ENCODE peak calls at places on chromosomes 6 and 20, in nine cellular contexts. One of them, this sample, is unnamed.

GRCh38 chr6:84752118-84752850 is 12.1 kb downstream of the TBX18 start:
- DNase-seq in hepatocyte: no peak
- DNase-seq in upper lobe of right lung: no peak
- DNase-seq in GM23338: peak; percentile 35
- DNase-seq in adrenal gland: no peak
- DNase-seq in kidney: no peak
- DNase-seq in Panc1: no peak
- DNase-seq in K562: no peak
- DNase-seq in left lung: no peak
- DNase-seq in this sample: no peak

GRCh38 chr20:51249215-51249614 is 226.3 kb upstream of the KCNG1 start:
- DNase-seq in K562: no peak
- DNase-seq in adrenal gland: no peak
- DNase-seq in left lung: no peak
- DNase-seq in kidney: no peak
- DNase-seq in GM23338: no peak
- DNase-seq in Panc1: no peak
- DNase-seq in upper lobe of right lung: no peak
- DNase-seq in hepatocyte: no peak
- DNase-seq in this sample: no peak

GRCh38 chr6:154343473-154344308 is 12.9 kb downstream of the IPCEF1 start:
- DNase-seq in hepatocyte: peak; percentile 46
- DNase-seq in left lung: peak; percentile 72
- DNase-seq in Panc1: no peak
- DNase-seq in adrenal gland: peak; percentile 59
- DNase-seq in GM23338: peak; percentile 85
- DNase-seq in upper lobe of right lung: peak; percentile 81
- DNase-seq in kidney: peak; percentile 91
- DNase-seq in K562: peak; percentile 72
- DNase-seq in this sample: peak; percentile 69

GRCh38 chr6:167099707-167100106 is 23.2 kb upstream of the CCR6 start:
- DNase-seq in K562: no peak
- DNase-seq in GM23338: no peak
- DNase-seq in upper lobe of right lung: no peak
- DNase-seq in hepatocyte: no peak
- DNase-seq in Panc1: no peak
- DNase-seq in left lung: no peak
- DNase-seq in adrenal gland: no peak
- DNase-seq in kidney: no peak
- DNase-seq in this sample: no peak

GRCh38 chr6:117440558-117441525 is 15.1 kb upstream of the ROS1 start:
- DNase-seq in adrenal gland: no peak
- DNase-seq in K562: no peak
- DNase-seq in Panc1: peak; percentile 64
- DNase-seq in GM23338: no peak
- DNase-seq in left lung: no peak
- DNase-seq in upper lobe of right lung: no peak
- DNase-seq in kidney: no peak
- DNase-seq in hepatocyte: no peak
- DNase-seq in this sample: no peak

GRCh38 chr6:147268254-147268653 is 64.0 kb downstream of the STXBP5 start:
- DNase-seq in kidney: no peak
- DNase-seq in left lung: no peak
- DNase-seq in GM23338: no peak
- DNase-seq in upper lobe of right lung: no peak
- DNase-seq in adrenal gland: no peak
- DNase-seq in hepatocyte: no peak
- DNase-seq in Panc1: no peak
- DNase-seq in K562: no peak
- DNase-seq in this sample: no peak

GRCh38 chr6:156250593-156250992 is 526.6 kb upstream of the ARID1B start:
- DNase-seq in upper lobe of right lung: no peak
- DNase-seq in kidney: no peak
- DNase-seq in Panc1: no peak
- DNase-seq in adrenal gland: no peak
- DNase-seq in GM23338: no peak
- DNase-seq in K562: no peak
- DNase-seq in left lung: no peak
- DNase-seq in hepatocyte: no peak
- DNase-seq in this sample: no peak

GRCh38 chr6:106547961-106548453 is 81.3 kb downstream of the RTN4IP1 start:
- DNase-seq in K562: peak; percentile 27
- DNase-seq in Panc1: no peak
- DNase-seq in kidney: no peak
- DNase-seq in adrenal gland: no peak
- DNase-seq in upper lobe of right lung: no peak
- DNase-seq in GM23338: peak; percentile 40
- DNase-seq in hepatocyte: peak; percentile 61
- DNase-seq in left lung: no peak
- DNase-seq in this sample: peak; percentile 69

GRCh38 chr6:13012271-13012670 is 295.7 kb downstream of the PHACTR1 start:
- DNase-seq in Panc1: no peak
- DNase-seq in left lung: no peak
- DNase-seq in upper lobe of right lung: no peak
- DNase-seq in adrenal gland: no peak
- DNase-seq in GM23338: no peak
- DNase-seq in kidney: no peak
- DNase-seq in hepatocyte: no peak
- DNase-seq in K562: no peak
- DNase-seq in this sample: no peak

GRCh38 chr20:63186528-63187316 is 29.2 kb downstream of the YTHDF1 start:
- DNase-seq in left lung: no peak
- DNase-seq in Panc1: no peak
- DNase-seq in kidney: peak; percentile 60
- DNase-seq in hepatocyte: no peak
- DNase-seq in upper lobe of right lung: no peak
- DNase-seq in adrenal gland: no peak
- DNase-seq in GM23338: no peak
- DNase-seq in K562: no peak
- DNase-seq in this sample: no peak

GRCh38 chr20:4225778-4226177 is 210.4 kb upstream of the RNF24 start:
- DNase-seq in Panc1: no peak
- DNase-seq in left lung: no peak
- DNase-seq in GM23338: no peak
- DNase-seq in hepatocyte: peak; percentile 41
- DNase-seq in K562: no peak
- DNase-seq in kidney: no peak
- DNase-seq in upper lobe of right lung: no peak
- DNase-seq in adrenal gland: peak; percentile 27
- DNase-seq in this sample: no peak

GRCh38 chr20:37316116-37316774 is 26.8 kb downstream of the MANBAL start:
- DNase-seq in GM23338: no peak
- DNase-seq in K562: peak; percentile 51
- DNase-seq in adrenal gland: no peak
- DNase-seq in kidney: no peak
- DNase-seq in hepatocyte: no peak
- DNase-seq in upper lobe of right lung: no peak
- DNase-seq in Panc1: no peak
- DNase-seq in left lung: peak; percentile 45
- DNase-seq in this sample: peak; percentile 34

GRCh38 chr20:23435675-23436539 is 3.6 kb upstream of the CSTL1 start:
- DNase-seq in K562: no peak
- DNase-seq in upper lobe of right lung: no peak
- DNase-seq in hepatocyte: peak; percentile 42
- DNase-seq in left lung: no peak
- DNase-seq in adrenal gland: peak; percentile 42
- DNase-seq in Panc1: no peak
- DNase-seq in GM23338: no peak
- DNase-seq in kidney: no peak
- DNase-seq in this sample: no peak

GRCh38 chr20:25421107-25421506 is 13.6 kb downstream of the GINS1 start:
- DNase-seq in upper lobe of right lung: no peak
- DNase-seq in adrenal gland: no peak
- DNase-seq in left lung: no peak
- DNase-seq in hepatocyte: no peak
- DNase-seq in K562: no peak
- DNase-seq in kidney: no peak
- DNase-seq in Panc1: no peak
- DNase-seq in GM23338: no peak
- DNase-seq in this sample: no peak

GRCh38 chr6:37137201-37137880 is 32.6 kb upstream of the PIM1 start:
- DNase-seq in hepatocyte: peak; percentile 87
- DNase-seq in GM23338: peak; percentile 98
- DNase-seq in left lung: no peak
- DNase-seq in K562: no peak
- DNase-seq in kidney: no peak
- DNase-seq in adrenal gland: no peak
- DNase-seq in Panc1: no peak
- DNase-seq in upper lobe of right lung: no peak
- DNase-seq in this sample: peak; percentile 88

GRCh38 chr20:24328901-24329300 is 140.5 kb upstream of the SYNDIG1 start:
- DNase-seq in adrenal gland: no peak
- DNase-seq in GM23338: no peak
- DNase-seq in left lung: no peak
- DNase-seq in upper lobe of right lung: no peak
- DNase-seq in Panc1: no peak
- DNase-seq in kidney: no peak
- DNase-seq in K562: no peak
- DNase-seq in hepatocyte: no peak
- DNase-seq in this sample: no peak

GRCh38 chr20:32189691-32190607 is 17.6 kb downstream of the PLAGL2 start:
- DNase-seq in adrenal gland: peak; percentile 46
- DNase-seq in GM23338: peak; percentile 93
- DNase-seq in upper lobe of right lung: peak; percentile 74
- DNase-seq in kidney: peak; percentile 85
- DNase-seq in Panc1: no peak
- DNase-seq in left lung: peak; percentile 45
- DNase-seq in hepatocyte: peak; percentile 82
- DNase-seq in K562: no peak
- DNase-seq in this sample: peak; percentile 52

GRCh38 chr6:73830119-73830518 is 134.1 kb downstream of the CD109 start:
- DNase-seq in upper lobe of right lung: no peak
- DNase-seq in kidney: no peak
- DNase-seq in left lung: no peak
- DNase-seq in K562: no peak
- DNase-seq in GM23338: no peak
- DNase-seq in Panc1: no peak
- DNase-seq in adrenal gland: no peak
- DNase-seq in hepatocyte: no peak
- DNase-seq in this sample: no peak

GRCh38 chr6:169975701-169976100 is 224.3 kb downstream of the ERMARD start:
- DNase-seq in adrenal gland: no peak
- DNase-seq in kidney: peak; percentile 32
- DNase-seq in upper lobe of right lung: peak; percentile 31
- DNase-seq in hepatocyte: no peak
- DNase-seq in Panc1: no peak
- DNase-seq in GM23338: no peak
- DNase-seq in K562: no peak
- DNase-seq in left lung: no peak
- DNase-seq in this sample: no peak

DNA sequence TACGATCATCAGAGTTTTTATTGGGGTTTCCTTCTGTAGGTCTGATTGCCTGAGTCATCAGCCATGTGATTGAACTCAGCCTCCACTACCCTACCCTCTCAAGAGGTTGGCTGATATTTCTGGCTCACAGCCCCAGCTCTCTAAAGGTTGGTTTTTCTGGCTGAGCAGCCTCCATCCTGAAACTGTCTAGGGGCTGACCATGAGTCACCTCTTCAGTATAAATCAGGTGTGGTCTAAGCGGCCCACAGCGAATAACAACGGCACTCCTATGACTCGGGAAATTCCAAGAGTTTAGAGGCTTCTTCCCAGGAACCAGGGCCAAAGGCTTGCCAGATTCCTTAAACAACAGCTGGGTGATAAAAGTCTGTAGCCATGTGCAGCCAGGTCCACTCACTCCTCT is 115.5 kb downstream of the SOD2 start:
- DNase-seq in K562: no peak
- DNase-seq in upper lobe of right lung: no peak
- DNase-seq in hepatocyte: no peak
- DNase-seq in adrenal gland: no peak
- DNase-seq in GM23338: no peak
- DNase-seq in Panc1: no peak
- DNase-seq in left lung: peak; percentile 36
- DNase-seq in kidney: no peak
- DNase-seq in this sample: no peak
- TF ChIP-seq CTCF in K562: no peak
- TF ChIP-seq CTCF in upper lobe of right lung: no peak
- TF ChIP-seq CTCF in hepatocyte: no peak
- TF ChIP-seq CTCF in adrenal gland: no peak
- TF ChIP-seq CTCF in GM23338: no peak
- TF ChIP-seq CTCF in Panc1: no peak
- TF ChIP-seq CTCF in left lung: no peak
- TF ChIP-seq CTCF in kidney: no peak
- TF ChIP-seq CTCF in this sample: no peak

DNA sequence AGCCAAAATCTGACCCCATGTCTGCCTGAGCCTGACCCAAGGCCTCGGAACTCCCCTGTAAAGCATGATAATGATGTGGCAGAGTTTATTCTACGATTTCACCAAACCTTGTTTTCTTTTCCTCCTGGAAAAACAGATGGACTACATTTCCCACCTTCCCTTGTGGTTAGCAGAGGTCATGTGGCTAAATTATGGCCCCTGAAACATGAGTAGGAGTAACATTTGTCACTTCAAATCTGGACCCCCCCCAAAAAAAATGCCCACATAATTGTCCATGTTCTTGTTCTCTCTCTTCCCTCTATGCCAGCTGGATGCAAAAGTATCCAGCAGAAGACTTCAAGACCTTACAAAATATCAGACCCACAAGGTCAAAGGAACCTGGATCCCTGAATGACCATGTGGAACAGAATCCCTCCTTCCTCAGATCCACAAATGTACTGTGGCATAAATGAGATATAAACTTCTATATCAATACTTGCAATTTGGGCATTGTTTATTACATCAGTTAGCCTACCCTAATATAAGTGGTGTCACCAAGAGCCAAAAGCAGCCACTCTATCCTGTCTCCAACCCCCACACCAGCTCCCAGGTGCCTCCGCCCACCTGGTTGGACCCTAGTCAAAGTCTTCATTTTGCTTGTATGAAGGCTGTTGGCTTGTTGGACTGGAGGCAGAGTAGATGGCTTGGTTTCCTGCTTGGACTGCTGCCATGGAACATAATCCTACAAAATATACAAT is 1.4 kb downstream of the C20orf96 start:
- DNase-seq in kidney: no peak
- DNase-seq in hepatocyte: no peak
- DNase-seq in Panc1: no peak
- DNase-seq in K562: no peak
- DNase-seq in GM23338: no peak
- DNase-seq in adrenal gland: no peak
- DNase-seq in upper lobe of right lung: no peak
- DNase-seq in left lung: no peak
- DNase-seq in this sample: no peak
- H3K4me3 ChIP-seq in kidney: peak overlapping the region; percentile 96
- H3K4me3 ChIP-seq in hepatocyte: no peak overlapping the region
- H3K4me3 ChIP-seq in Panc1: peak overlapping the region; percentile 96
- H3K4me3 ChIP-seq in K562: peak overlapping the region; percentile 68
- H3K4me3 ChIP-seq in GM23338: peak overlapping the region; percentile 94
- H3K4me3 ChIP-seq in adrenal gland: no peak overlapping the region
- H3K4me3 ChIP-seq in upper lobe of right lung: no peak overlapping the region
- H3K4me3 ChIP-seq in left lung: no peak overlapping the region
- H3K4me3 ChIP-seq in this sample: peak overlapping the region; percentile 74

GRCh38 chr20:41081276-41081814 is 52.7 kb downstream of the TOP1 start:
- DNase-seq in left lung: no peak
- DNase-seq in adrenal gland: no peak
- DNase-seq in kidney: no peak
- DNase-seq in Panc1: no peak
- DNase-seq in upper lobe of right lung: no peak
- DNase-seq in K562: no peak
- DNase-seq in GM23338: no peak
- DNase-seq in hepatocyte: no peak
- DNase-seq in this sample: no peak
- H3K36me3 ChIP-seq in left lung: no peaks in the 10 kb centered on the region
- H3K36me3 ChIP-seq in adrenal gland: peaks cover 35% of the 10 kb centered on the region
- H3K36me3 ChIP-seq in kidney: peaks cover 20% of the 10 kb centered on the region
- H3K36me3 ChIP-seq in Panc1: peaks cover 65% of the 10 kb centered on the region
- H3K36me3 ChIP-seq in upper lobe of right lung: peaks cover 86% of the 10 kb centered on the region
- H3K36me3 ChIP-seq in K562: peaks cover 90% of the 10 kb centered on the region
- H3K36me3 ChIP-seq in GM23338: peaks cover 26% of the 10 kb centered on the region
- H3K36me3 ChIP-seq in hepatocyte: peaks cover 9% of the 10 kb centered on the region
- H3K36me3 ChIP-seq in this sample: peaks cover 10% of the 10 kb centered on the region

GRCh38 chr6:14711056-14711703 is 534.7 kb upstream of the JARID2 start:
- DNase-seq in hepatocyte: peak; percentile 40
- DNase-seq in GM23338: peak; percentile 78
- DNase-seq in kidney: no peak
- DNase-seq in upper lobe of right lung: no peak
- DNase-seq in adrenal gland: peak; percentile 61
- DNase-seq in Panc1: no peak
- DNase-seq in left lung: peak; percentile 54
- DNase-seq in K562: peak; percentile 94
- DNase-seq in this sample: no peak
- TF ChIP-seq CTCF in hepatocyte: peak; percentile 33
- TF ChIP-seq CTCF in GM23338: peak; percentile 63
- TF ChIP-seq CTCF in kidney: peak; percentile 31
- TF ChIP-seq CTCF in upper lobe of right lung: peak; percentile 55
- TF ChIP-seq CTCF in adrenal gland: peak; percentile 44
- TF ChIP-seq CTCF in Panc1: peak; percentile 25
- TF ChIP-seq CTCF in left lung: peak; percentile 45
- TF ChIP-seq CTCF in K562: peak; percentile 74
- TF ChIP-seq CTCF in this sample: peak; percentile 45